ENCODE peak calls at places on chromosomes 11 and 22, in six cellular contexts. E is uterus, T is stomach, U is GM23248, Q is dorsolateral prefrontal cortex, F is AG04450. D is an unnamed sample.

GRCh38 chr11:58059011-58059358 is 28.2 kb downstream of the OR6Q1 start:
- DNase-seq in E (no peak), T (no peak), U (peak; percentile 89), Q (no peak), F (peak; percentile 81), D (no peak)

GRCh38 chr11:119895981-119896380 is 167.0 kb upstream of the NECTIN1 start:
- DNase-seq in E (no peak), T (no peak), U (no peak), Q (no peak), F (no peak), D (no peak)

GRCh38 chr11:2089536-2090165 is 49.5 kb downstream of the IGF2 start:
- DNase-seq in E (no peak), T (peak; percentile 24), U (peak; percentile 66), Q (no peak), F (no peak), D (no peak)

GRCh38 chr11:638616-639323 is 1.7 kb downstream of the DRD4 start:
- DNase-seq in E (no peak), T (no peak), U (peak; percentile 39), Q (no peak), F (no peak), D (no peak)

GRCh38 chr22:17098379-17098819 is 13.6 kb downstream of the IL17RA start:
- DNase-seq in E (no peak), T (no peak), U (no peak), Q (no peak), F (no peak), D (no peak)

GRCh38 chr11:35619030-35619753 is 932 bp downstream of the FJX1 start:
- DNase-seq in E (peak; percentile 24), T (no peak), U (peak; percentile 80), Q (peak; percentile 36), F (no peak), D (no peak)

GRCh38 chr11:119680899-119681370 is 48.1 kb downstream of the NECTIN1 start:
- DNase-seq in E (no peak), T (peak; percentile 66), U (no peak), Q (peak; percentile 59), F (no peak), D (no peak)

GRCh38 chr11:78841451-78842060 is 266.9 kb upstream of the NARS2 start:
- DNase-seq in E (no peak), T (no peak), U (peak; percentile 14), Q (no peak), F (no peak), D (no peak)

GRCh38 chr11:12079726-12080556 is 30.4 kb upstream of the MICAL2 start:
- DNase-seq in E (peak; percentile 84), T (peak; percentile 50), U (peak; percentile 97), Q (peak; percentile 38), F (peak; percentile 90), D (peak; percentile 94)

GRCh38 chr11:128530119-128531091 is 57.0 kb downstream of the ETS1 start:
- DNase-seq in E (peak; percentile 88), T (peak; percentile 41), U (peak; percentile 97), Q (no peak), F (peak; percentile 93), D (no peak)

GRCh38 chr11:75388386-75389275 is 10.7 kb upstream of the RPS3 start:
- DNase-seq in E (peak; percentile 62), T (peak; percentile 68), U (peak; percentile 83), Q (peak; percentile 49), F (peak; percentile 45), D (no peak)

GRCh38 chr11:10480760-10481159 is 25.7 kb downstream of the AMPD3 start:
- DNase-seq in E (no peak), T (no peak), U (no peak), Q (no peak), F (no peak), D (no peak)

GRCh38 chr11:45321031-45321595 is 35.0 kb upstream of the SYT13 start:
- DNase-seq in E (no peak), T (no peak), U (no peak), Q (no peak), F (no peak), D (peak; percentile 56)

GRCh38 chr22:46545041-46545796 is 7.8 kb upstream of the CELSR1 start:
- DNase-seq in E (no peak), T (no peak), U (peak; percentile 48), Q (no peak), F (no peak), D (no peak)

GRCh38 chr11:8356731-8357504 is 93.2 kb upstream of the LMO1 start:
- DNase-seq in E (peak; percentile 34), T (no peak), U (peak; percentile 64), Q (peak; percentile 67), F (no peak), D (no peak)

GRCh38 chr11:92393218-92393617 is 168.6 kb downstream of the FAT3 start:
- DNase-seq in E (no peak), T (no peak), U (no peak), Q (peak; percentile 40), F (no peak), D (no peak)

GRCh38 chr11:35838071-35838470 is 105.8 kb upstream of the LDLRAD3 start:
- DNase-seq in E (no peak), T (no peak), U (no peak), Q (no peak), F (no peak), D (no peak)

GRCh38 chr11:6217722-6218121 is 12.4 kb downstream of the C11orf42 start:
- DNase-seq in E (no peak), T (no peak), U (no peak), Q (no peak), F (no peak), D (no peak)

GRCh38 chr11:12070446-12071267 is 39.7 kb upstream of the MICAL2 start:
- DNase-seq in E (no peak), T (no peak), U (no peak), Q (no peak), F (no peak), D (no peak)

GRCh38 chr11:46315783-46316563 is 31.3 kb upstream of the DGKZ start:
- DNase-seq in E (no peak), T (peak; percentile 80), U (no peak), Q (no peak), F (no peak), D (no peak)

GRCh38 chr11:46381836-46382643 is 571 bp downstream of the MDK start:
- DNase-seq in E (no peak), T (no peak), U (peak; percentile 43), Q (no peak), F (no peak), D (no peak)

GRCh38 chr11:117197516-117198456 is 1.4 kb upstream of the TAGLN start:
- DNase-seq in E (peak; percentile 86), T (peak; percentile 57), U (no peak), Q (no peak), F (no peak), D (peak; percentile 94)

DNA sequence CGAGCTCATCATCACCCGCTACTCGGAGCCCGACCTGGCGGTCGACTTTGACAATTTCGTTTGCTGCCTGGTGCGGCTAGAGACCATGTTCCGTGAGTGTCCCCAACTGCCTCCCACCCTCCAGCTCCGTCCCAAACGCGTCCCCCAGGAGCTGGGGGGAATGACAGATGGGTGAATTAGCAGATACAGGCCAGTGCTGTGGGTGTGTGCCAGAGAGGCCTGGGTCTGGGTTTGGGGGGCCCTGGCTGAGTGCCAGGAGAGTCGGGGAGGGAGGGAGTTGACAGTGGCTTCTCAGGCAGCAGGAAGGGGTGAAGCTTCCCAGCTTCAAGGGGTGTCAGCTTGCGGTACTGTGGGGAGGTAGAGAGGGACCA is 28.6 kb downstream of the CAPN1 start:
- DNase-seq in E (no peak), T (peak; percentile 23), U (no peak), Q (no peak), F (no peak), D (no peak)
- H3K27ac ChIP-seq in E (no peak overlapping the region), T (no peak overlapping the region), U (no peak overlapping the region), Q (no peak overlapping the region), F (no peak overlapping the region), D (no peak overlapping the region)

DNA sequence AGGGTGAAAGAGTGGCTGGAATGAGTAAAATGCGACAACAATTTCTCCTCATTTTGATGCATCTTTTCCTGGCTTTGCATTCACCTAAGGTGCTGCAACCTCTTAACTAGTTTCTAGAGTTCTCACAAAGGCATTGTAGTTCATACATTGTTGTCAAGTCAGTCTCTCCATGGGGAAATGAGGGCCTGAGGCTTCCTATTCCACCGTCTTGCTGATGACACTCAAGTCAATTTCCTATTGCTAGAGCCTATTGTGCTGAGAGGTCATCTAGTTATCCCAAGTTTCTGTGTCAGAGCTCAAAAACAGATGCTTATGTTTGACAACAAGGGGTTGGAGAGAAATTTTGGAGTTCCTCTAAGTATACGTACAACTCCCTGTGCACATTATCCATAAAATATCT is 11.6 kb upstream of the MS4A6A start:
- DNase-seq in E (no peak), T (no peak), U (no peak), Q (no peak), F (no peak), D (no peak)
- H3K27ac ChIP-seq in E (peak overlapping the region; percentile 6), T (no peak overlapping the region), U (no peak overlapping the region), Q (no peak overlapping the region), F (no peak overlapping the region), D (no peak overlapping the region)

GRCh38 chr22:23512738-23513137 is 67.4 kb downstream of the IGLL1 start:
- DNase-seq in E (no peak), T (no peak), U (no peak), Q (no peak), F (no peak), D (no peak)

GRCh38 chr22:23513705-23514104 is 66.4 kb downstream of the IGLL1 start:
- DNase-seq in E (no peak), T (no peak), U (no peak), Q (no peak), F (no peak), D (no peak)

GRCh38 chr22:23511627-23512347 is 68.3 kb downstream of the IGLL1 start:
- DNase-seq in E (no peak), T (no peak), U (no peak), Q (no peak), F (no peak), D (no peak)

GRCh38 chr22:23514317-23515038 is 65.6 kb downstream of the IGLL1 start:
- DNase-seq in E (no peak), T (no peak), U (no peak), Q (no peak), F (no peak), D (no peak)

GRCh38 chr22:23512348-23512705 is 67.8 kb downstream of the IGLL1 start:
- DNase-seq in E (no peak), T (no peak), U (no peak), Q (no peak), F (no peak), D (no peak)
- H3K27ac ChIP-seq in E (no peak overlapping the region), T (no peak overlapping the region), U (no peak overlapping the region), Q (no peak overlapping the region), F (no peak overlapping the region), D (no peak overlapping the region)

GRCh38 chr11:111917312-111917711 is 1.4 kb upstream of the C11orf52 start:
- DNase-seq in E (no peak), T (no peak), U (no peak), Q (no peak), F (no peak), D (no peak)
- H3K27ac ChIP-seq in E (no peak overlapping the region), T (peak overlapping the region; percentile 79), U (no peak overlapping the region), Q (no peak overlapping the region), F (no peak overlapping the region), D (no peak overlapping the region)

GRCh38 chr11:111378773-111379499 is at the start of gene POU2AF1:
- DNase-seq in E (peak; percentile 50), T (no peak), U (peak; percentile 91), Q (no peak), F (no peak), D (no peak)
- H3K27ac ChIP-seq in E (no peak within 1 kb of the TSS), T (no peak within 1 kb of the TSS), U (peak within 1 kb of the TSS; percentile 9), Q (no peak within 1 kb of the TSS), F (peak within 1 kb of the TSS; percentile 21), D (no peak within 1 kb of the TSS)